ENCODE peak calls at places on chromosomes 1 and 21, in four cellular contexts. J is endodermal cell, G is breast epithelium, U is ascending aorta. I is an unnamed sample.

GRCh38 chr1:183310753-183311465 is 107.3 kb downstream of the NMNAT2 start:
- DNase-seq in U (peak; percentile 89), G (no peak), J (no peak), I (no peak)

GRCh38 chr1:15028117-15028516 is 125.4 kb upstream of the TMEM51 start:
- DNase-seq in U (peak; percentile 88), J (no peak), G (peak; percentile 72), I (peak; percentile 89)

GRCh38 chr1:47189844-47190562 is at the start of gene PDZK1IP1:
- DNase-seq in U (peak; percentile 96), J (peak; percentile 76), G (peak; percentile 94), I (peak; percentile 91)

GRCh38 chr1:153352523-153352922 is 3.9 kb upstream of the PGLYRP4 start:
- DNase-seq in J (peak; percentile 81), U (peak; percentile 80), G (peak; percentile 45), I (peak; percentile 75)

GRCh38 chr1:39214998-39215873 is 10.7 kb downstream of the MACF1 start:
- DNase-seq in J (peak; percentile 52), U (no peak), G (no peak), I (no peak)

GRCh38 chr21:32101206-32101763 is 177.6 kb downstream of the MIS18A start:
- DNase-seq in J (no peak), G (no peak), U (no peak), I (no peak)

GRCh38 chr1:214739621-214740238 is 136.7 kb downstream of the CENPF start:
- DNase-seq in G (no peak), J (no peak), U (no peak), I (no peak)

GRCh38 chr21:28669331-28669730 is 323.3 kb downstream of the LTN1 start:
- DNase-seq in G (no peak), U (no peak), J (no peak), I (no peak)

GRCh38 chr1:64251971-64252370 is 48.5 kb downstream of the UBE2U start:
- DNase-seq in J (peak; percentile 73), G (no peak), U (no peak), I (no peak)

GRCh38 chr1:119974013-119974412 is 77.7 kb upstream of the ADAM30 start:
- DNase-seq in J (no peak), G (no peak), U (no peak), I (no peak)

GRCh38 chr21:16046625-16047340 is 317.0 kb downstream of the USP25 start:
- DNase-seq in G (no peak), J (no peak), U (no peak), I (peak; percentile 2)

GRCh38 chr1:33349081-33349759 is 28.3 kb upstream of the A3GALT2 start:
- DNase-seq in U (no peak), G (no peak), J (peak; percentile 81), I (no peak)

GRCh38 chr1:154414606-154415005 is 9.5 kb downstream of the IL6R start:
- DNase-seq in J (no peak), G (no peak), U (peak; percentile 60), I (no peak)

GRCh38 chr1:230158422-230159291 is 91.6 kb downstream of the GALNT2 start:
- DNase-seq in G (no peak), U (peak; percentile 39), J (peak; percentile 26), I (no peak)

GRCh38 chr1:220962031-220962751 is 82.9 kb downstream of the HLX start:
- DNase-seq in U (peak; percentile 64), J (no peak), G (no peak), I (peak; percentile 94)

GRCh38 chr21:44872266-44872567 is 1.3 kb downstream of the PTTG1IP start:
- DNase-seq in U (no peak), J (no peak), G (no peak), I (no peak)

DNA sequence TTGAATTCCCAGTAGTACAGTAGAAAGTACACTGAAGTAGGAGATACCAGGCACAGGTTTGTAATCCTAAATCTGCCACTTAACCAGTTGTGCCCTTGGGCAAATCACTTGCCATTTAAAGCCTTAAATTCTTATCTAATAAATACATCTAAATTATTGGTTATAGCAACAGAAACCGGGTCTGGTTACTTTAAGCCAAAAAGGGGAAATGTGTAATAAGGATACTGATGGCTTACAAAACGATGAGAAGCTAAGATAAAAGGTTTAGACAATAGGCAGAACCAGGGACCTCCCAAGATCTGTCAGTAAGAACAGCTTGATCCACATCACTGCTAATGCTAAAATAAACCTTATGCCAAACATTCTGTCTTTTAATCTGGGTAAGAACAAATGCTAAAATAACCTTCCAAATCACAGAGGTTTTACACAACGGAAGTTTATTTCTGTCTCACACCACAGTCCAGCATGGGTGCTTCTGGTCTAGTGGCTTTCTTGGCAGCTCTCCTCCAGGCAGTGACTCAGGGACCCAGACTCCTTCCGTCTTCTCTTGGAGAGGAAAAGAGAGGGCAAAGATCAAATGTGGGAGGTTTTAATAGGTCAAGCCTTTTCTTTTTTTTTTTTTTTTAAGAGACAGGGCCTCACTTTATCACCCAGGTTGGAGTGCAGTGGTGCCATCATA is 16.5 kb upstream of the ZMYM1 start:
- DNase-seq in G (no peak), U (no peak), J (no peak), I (peak; percentile 86)
- TF ChIP-seq CTCF in G (no peak), U (no peak), J (no peak), I (no peak)

GRCh38 chr1:20727746-20728316 is 4.7 kb downstream of the SH2D5 start:
- DNase-seq in J (peak; percentile 85), U (peak; percentile 56), G (no peak), I (no peak)
- TF ChIP-seq CTCF in J (peak; percentile 73), U (no peak), G (no peak), I (peak; percentile 8)

GRCh38 chr21:42063578-42064521 is 7.3 kb upstream of the UMODL1 start:
- DNase-seq in J (no peak), U (no peak), G (no peak), I (no peak)
- TF ChIP-seq CTCF in J (no peak), U (no peak), G (no peak), I (no peak)

GRCh38 chr1:229156819-229157218 is 114.1 kb upstream of the RAB4A start:
- DNase-seq in G (peak; percentile 36), J (peak; percentile 71), U (peak; percentile 75), I (peak; percentile 25)
- TF ChIP-seq CTCF in G (peak; percentile 74), J (peak; percentile 79), U (peak; percentile 73), I (peak; percentile 25)